ENCODE peak calls at places on chromosomes 4 and X, in five cellular contexts. C is H9, X is IMR-90, O is neuronal stem cell, P is H1. E is an unnamed sample.

GRCh38 chr4:124018383-124019317 is 622.1 kb downstream of the SPRY1 start:
- DNase-seq in C (no peak), X (peak), O (no peak), P (no peak), E (peak)

GRCh38 chr4:24195976-24196736 is 306.3 kb upstream of the PPARGC1A start:
- DNase-seq in C (no peak), X (peak), O (no peak), P (no peak), E (peak)

GRCh38 chr4:113356452-113356851 is 307.0 kb downstream of the ANK2 start:
- DNase-seq in C (no peak), X (no peak), O (no peak), P (no peak), E (no peak)

GRCh38 chr4:119016636-119017035 is 119.0 kb upstream of the MYOZ2 start:
- DNase-seq in C (no peak), X (peak), O (no peak), P (no peak), E (no peak)

GRCh38 chr4:113330200-113330599 is 280.7 kb downstream of the ANK2 start:
- DNase-seq in C (no peak), X (no peak), O (no peak), P (no peak), E (no peak)

GRCh38 chr4:72513227-72513626 is 55.8 kb downstream of the ADAMTS3 start:
- DNase-seq in C (no peak), X (no peak), O (no peak), P (no peak), E (no peak)

GRCh38 chr4:25177147-25177546 is 16.9 kb upstream of the SEPSECS start:
- DNase-seq in C (no peak), X (no peak), O (no peak), P (no peak), E (no peak)

GRCh38 chr4:24470681-24471622 is 113.4 kb downstream of the DHX15 start:
- DNase-seq in C (peak), X (peak), O (peak), P (peak), E (peak)

GRCh38 chr4:186755550-186756519 is 32.2 kb upstream of the FAT1 start:
- DNase-seq in C (no peak), X (peak), O (no peak), P (no peak), E (no peak)

GRCh38 chr4:154124539-154125255 is 335.8 kb upstream of the SFRP2 start:
- DNase-seq in C (no peak), X (peak), O (no peak), P (no peak), E (no peak)

GRCh38 chr4:40987151-40987550 is 227.2 kb downstream of the APBB2 start:
- DNase-seq in C (no peak), X (no peak), O (no peak), P (no peak), E (no peak)

GRCh38 chr4:180296036-180296599 is 1947.1 kb upstream of the TENM3 start:
- DNase-seq in C (no peak), X (no peak), O (no peak), P (no peak), E (peak)

GRCh38 chr4:8589831-8590545 is 2.6 kb upstream of the CPZ start:
- DNase-seq in C (no peak), X (peak), O (no peak), P (no peak), E (no peak)

GRCh38 chrX:103918584-103919335 is 43.7 kb upstream of the TMSB15B start:
- DNase-seq in C (peak), X (peak), O (peak), P (peak), E (peak)

GRCh38 chr4:167717495-167717894 is 374.8 kb upstream of the ANXA10 start:
- DNase-seq in C (no peak), X (no peak), O (no peak), P (no peak), E (no peak)

GRCh38 chr4:134243742-134244713 is 42.4 kb upstream of the PABPC4L start:
- DNase-seq in C (peak), X (no peak), O (no peak), P (no peak), E (no peak)

GRCh38 chr4:30269850-30270249 is 450.3 kb upstream of the PCDH7 start:
- DNase-seq in C (no peak), X (no peak), O (no peak), P (no peak), E (peak)

GRCh38 chrX:10176121-10177003 is 19.6 kb downstream of the CLCN4 start:
- DNase-seq in C (no peak), X (no peak), O (no peak), P (no peak), E (no peak)

GRCh38 chr4:158268553-158268952 is 58.3 kb downstream of the TMEM144 start:
- DNase-seq in C (no peak), X (no peak), O (no peak), P (no peak), E (no peak)

GRCh38 chr4:189200346-189200745 is 740.3 kb upstream of the FRG1 start:
- DNase-seq in C (no peak), X (no peak), O (no peak), P (no peak), E (no peak)

GRCh38 chrX:63934160-63934559 is 149.1 kb upstream of the ARHGEF9 start:
- DNase-seq in C (peak), X (no peak), O (no peak), P (no peak), E (no peak)

GRCh38 chrX:18354369-18355329 is at the start of gene SCML2:
- DNase-seq in C (peak), X (peak), O (peak), P (peak), E (peak)

GRCh38 chr4:123841431-123842121 is 445.0 kb downstream of the SPRY1 start:
- DNase-seq in C (no peak), X (no peak), O (no peak), P (no peak), E (no peak)

GRCh38 chrX:152061083-152061482 is 77.3 kb downstream of the MAGEA10 start:
- DNase-seq in C (no peak), X (no peak), O (no peak), P (no peak), E (no peak)

GRCh38 chr4:23298371-23298770 is 591.5 kb downstream of the PPARGC1A start:
- DNase-seq in C (no peak), X (no peak), O (no peak), P (no peak), E (no peak)

GRCh38 chr4:140296335-140296753 is 77.1 kb upstream of the SCOC start:
- DNase-seq in C (no peak), X (peak), O (no peak), P (no peak), E (peak)

GRCh38 chr4:2390780-2391490 is 27.5 kb downstream of the ZFYVE28 start:
- DNase-seq in C (no peak), X (no peak), O (no peak), P (no peak), E (no peak)

GRCh38 chrX:50613846-50614245 is 143.2 kb upstream of the DGKK start:
- DNase-seq in C (no peak), X (peak), O (no peak), P (no peak), E (no peak)

GRCh38 chr4:3476341-3476747 is 13.2 kb downstream of the DOK7 start:
- DNase-seq in C (no peak), X (no peak), O (no peak), P (no peak), E (no peak)

GRCh38 chr4:181688416-181688815 is 554.8 kb upstream of the TENM3 start:
- DNase-seq in C (no peak), X (peak), O (no peak), P (no peak), E (peak)

GRCh38 chrX:568341-568740 is 62.2 kb upstream of the SHOX start:
- DNase-seq in C (no peak), X (no peak), O (no peak), P (peak), E (no peak)

GRCh38 chrX:124507276-124507675 is 160.9 kb downstream of the SH2D1A start:
- DNase-seq in C (no peak), X (no peak), O (no peak), P (no peak), E (no peak)

GRCh38 chrX:143781103-143781502 is 60.6 kb upstream of the SPANXN2 start:
- DNase-seq in C (peak), X (no peak), O (no peak), P (no peak), E (peak)

GRCh38 chr4:40682298-40683101 is 52.8 kb upstream of the RBM47 start:
- DNase-seq in C (no peak), X (no peak), O (no peak), P (no peak), E (no peak)

GRCh38 chr4:17511041-17511949 is 595 bp downstream of the QDPR start:
- DNase-seq in C (peak), X (peak), O (peak), P (peak), E (peak)

GRCh38 chr4:181860157-181860556 is 383.0 kb upstream of the TENM3 start:
- DNase-seq in C (no peak), X (peak), O (no peak), P (no peak), E (no peak)

GRCh38 chr4:56732301-56732700 is 51.2 kb upstream of the HOPX start:
- DNase-seq in C (no peak), X (no peak), O (no peak), P (no peak), E (no peak)

GRCh38 chr4:41611881-41612871 is 74.2 kb downstream of the LIMCH1 start:
- DNase-seq in C (peak), X (peak), O (peak), P (no peak), E (peak)

GRCh38 chrX:110786486-110786885 is 9.1 kb downstream of the CHRDL1 start:
- DNase-seq in C (no peak), X (peak), O (no peak), P (no peak), E (no peak)

DNA sequence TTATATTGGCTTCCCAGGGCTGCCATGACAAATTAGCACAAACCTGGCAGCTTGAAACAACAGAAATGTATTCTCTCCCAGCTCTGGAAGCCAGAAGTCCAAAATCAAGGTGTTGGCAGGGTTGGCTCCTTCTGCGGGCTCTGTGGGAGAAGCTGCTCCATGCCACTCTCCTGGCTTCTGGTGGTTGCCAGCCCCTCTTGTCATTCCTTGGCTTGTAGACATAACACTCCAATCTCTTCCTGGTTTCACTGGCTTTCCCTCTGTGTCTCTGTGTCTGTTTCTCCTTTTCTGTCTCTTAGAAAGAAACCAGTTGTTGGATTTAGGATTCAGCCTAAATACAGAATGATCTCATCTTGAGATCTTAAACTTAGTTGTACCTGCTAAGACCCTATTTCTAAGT is 85.5 kb downstream of the USP46 start:
- DNase-seq in C (no peak), X (peak), O (no peak), P (no peak), E (no peak)
- H3K18ac ChIP-seq in C (no peak), X (peak), O (no peak), P (no peak), E (no peak)

DNA sequence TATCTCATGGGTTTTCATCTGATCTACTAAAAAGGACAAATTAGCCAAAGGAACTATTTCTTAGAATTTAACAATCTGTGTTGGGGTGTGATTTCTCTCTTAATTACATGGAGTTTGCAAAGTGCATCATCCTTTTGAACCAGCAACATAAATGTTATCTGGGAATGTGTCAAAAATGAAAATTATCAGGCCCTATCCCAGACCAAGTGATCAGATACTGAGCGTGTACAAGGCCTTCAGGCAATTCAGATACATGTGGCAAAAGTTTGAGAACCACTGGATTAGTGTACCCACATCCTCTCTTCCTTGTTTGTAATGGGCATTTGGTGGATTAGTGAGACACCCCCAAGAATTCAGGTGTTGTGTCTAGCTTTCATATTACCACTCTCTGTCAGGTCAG is 3.8 kb downstream of the SH3D19 start:
- DNase-seq in C (no peak), X (no peak), O (no peak), P (no peak), E (no peak)
- H2BK120ac ChIP-seq in C (no peak), X (no peak), O (no peak), P (peak), E (no peak)

DNA sequence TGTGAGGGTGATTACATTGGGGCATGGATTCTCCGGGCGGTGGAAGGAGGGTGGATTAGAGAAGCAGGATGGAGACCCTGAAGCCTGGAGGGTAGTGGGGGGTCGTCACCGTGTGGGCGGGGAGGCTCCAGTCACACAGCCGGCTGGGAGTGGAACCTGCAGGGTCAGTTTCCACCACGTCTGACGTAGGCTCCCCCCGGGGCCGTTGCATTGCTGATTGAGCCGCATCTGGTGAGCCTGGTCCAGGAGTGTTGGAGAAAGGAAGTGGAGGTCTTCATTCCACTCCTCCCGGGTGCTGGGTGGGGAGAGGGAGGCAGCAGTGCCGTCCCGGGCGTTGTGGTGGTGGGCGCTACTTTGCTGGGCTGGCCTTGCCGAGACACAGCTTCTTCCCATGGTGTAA is 28.1 kb downstream of the TBC1D14 start:
- DNase-seq in C (no peak), X (no peak), O (no peak), P (no peak), E (no peak)
- H3K23ac ChIP-seq in C (no peak), X (no peak), O (peak), P (no peak), E (no peak)

GRCh38 chr4:128388352-128388630 is 100.7 kb upstream of the PGRMC2 start:
- DNase-seq in C (no peak), X (no peak), O (no peak), P (no peak), E (peak)
- H3K18ac ChIP-seq in C (no peak), X (peak), O (no peak), P (no peak), E (no peak)

GRCh38 chr4:37535872-37536271 is 150.3 kb downstream of the RELL1 start:
- DNase-seq in C (no peak), X (no peak), O (no peak), P (no peak), E (no peak)

GRCh38 chr4:37533286-37534033 is 152.7 kb downstream of the RELL1 start:
- DNase-seq in C (no peak), X (no peak), O (no peak), P (no peak), E (no peak)

GRCh38 chr4:37528161-37528560 is 158.0 kb downstream of the RELL1 start:
- DNase-seq in C (no peak), X (no peak), O (no peak), P (no peak), E (no peak)

GRCh38 chr4:37531156-37531555 is 155.0 kb downstream of the RELL1 start:
- DNase-seq in C (no peak), X (no peak), O (no peak), P (no peak), E (no peak)

DNA sequence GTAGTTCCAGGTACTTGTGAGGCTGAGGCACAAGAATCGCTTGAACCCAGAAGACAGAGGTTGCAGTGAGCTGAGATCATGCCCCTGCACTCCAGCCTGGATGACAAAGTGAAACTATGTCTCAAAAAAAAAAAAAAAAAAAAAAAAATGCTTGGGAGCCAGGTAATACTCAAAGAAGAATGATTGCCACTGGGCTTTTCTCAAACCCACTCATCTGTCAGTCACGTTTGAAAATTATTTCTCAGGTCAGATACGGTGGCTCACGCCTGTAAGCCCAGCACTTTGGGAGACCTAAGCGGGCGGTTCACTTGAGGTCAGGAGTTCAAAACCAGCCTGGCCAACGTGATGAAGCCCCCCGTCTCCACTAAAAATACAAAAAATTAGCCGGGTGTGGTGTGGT is 155.7 kb downstream of the RELL1 start:
- DNase-seq in C (no peak), X (no peak), O (no peak), P (no peak), E (no peak)
- H2BK120ac ChIP-seq in C (no peak), X (no peak), O (no peak), P (no peak), E (no peak)

DNA sequence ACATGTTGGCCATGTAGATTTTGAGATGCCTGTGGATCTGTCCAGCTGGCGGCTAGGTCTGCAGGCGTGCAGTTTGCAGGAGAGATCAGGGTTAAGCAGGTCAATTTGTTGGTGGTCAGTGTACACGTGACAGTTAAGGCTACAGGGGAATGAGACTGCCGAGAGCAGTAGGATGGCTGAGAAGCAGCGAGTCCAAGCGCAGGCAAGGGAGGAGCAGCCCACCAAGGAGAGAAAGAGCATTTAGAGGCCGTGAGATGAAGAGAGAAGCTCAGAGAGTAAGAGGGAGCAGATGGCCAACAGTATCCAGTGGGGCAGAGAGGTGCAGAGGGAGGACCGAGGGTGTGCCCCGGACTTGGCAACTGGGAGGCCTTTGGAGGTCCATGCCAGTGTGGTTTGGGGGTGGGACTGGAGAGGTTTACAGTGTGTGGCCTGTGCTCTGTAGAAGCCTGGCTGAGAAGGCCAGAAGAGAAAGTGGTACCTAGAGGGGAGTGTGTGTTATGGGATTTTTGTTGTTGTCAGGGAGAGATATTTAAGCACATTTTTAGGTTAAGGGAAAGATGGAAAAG is 18.4 kb downstream of the SNX25 start:
- DNase-seq in C (no peak), X (no peak), O (no peak), P (peak), E (no peak)
- H3K23ac ChIP-seq in C (no peak), X (no peak), O (no peak), P (no peak), E (peak)

GRCh38 chr4:183130328-183131155 is 31.5 kb downstream of the WWC2 start:
- DNase-seq in C (no peak), X (peak), O (no peak), P (no peak), E (no peak)
- H3K18ac ChIP-seq in C (no peak), X (no peak), O (no peak), P (no peak), E (no peak)

GRCh38 chr4:174406416-174406815 is 115.9 kb downstream of the HPGD start:
- DNase-seq in C (no peak), X (no peak), O (no peak), P (no peak), E (no peak)

GRCh38 chr4:174403177-174403543 is 119.1 kb downstream of the HPGD start:
- DNase-seq in C (no peak), X (no peak), O (no peak), P (no peak), E (no peak)

GRCh38 chr4:174405923-174406322 is 116.4 kb downstream of the HPGD start:
- DNase-seq in C (no peak), X (no peak), O (no peak), P (no peak), E (no peak)

GRCh38 chr4:174404677-174405076 is 117.6 kb downstream of the HPGD start:
- DNase-seq in C (no peak), X (no peak), O (no peak), P (no peak), E (no peak)

GRCh38 chr4:174408841-174409552 is 113.3 kb downstream of the HPGD start:
- DNase-seq in C (no peak), X (no peak), O (no peak), P (no peak), E (no peak)
- H2BK120ac ChIP-seq in C (no peak), X (no peak), O (no peak), P (no peak), E (no peak)

GRCh38 chr4:11488657-11489448 is 60.2 kb upstream of the HS3ST1 start:
- DNase-seq in C (no peak), X (no peak), O (no peak), P (no peak), E (peak)

GRCh38 chr4:11485926-11486325 is 57.2 kb upstream of the HS3ST1 start:
- DNase-seq in C (no peak), X (no peak), O (no peak), P (no peak), E (no peak)

GRCh38 chr4:11489449-11490083 is 60.9 kb upstream of the HS3ST1 start:
- DNase-seq in C (no peak), X (no peak), O (no peak), P (no peak), E (no peak)

GRCh38 chr4:11487876-11488545 is 59.3 kb upstream of the HS3ST1 start:
- DNase-seq in C (no peak), X (no peak), O (no peak), P (no peak), E (no peak)

DNA sequence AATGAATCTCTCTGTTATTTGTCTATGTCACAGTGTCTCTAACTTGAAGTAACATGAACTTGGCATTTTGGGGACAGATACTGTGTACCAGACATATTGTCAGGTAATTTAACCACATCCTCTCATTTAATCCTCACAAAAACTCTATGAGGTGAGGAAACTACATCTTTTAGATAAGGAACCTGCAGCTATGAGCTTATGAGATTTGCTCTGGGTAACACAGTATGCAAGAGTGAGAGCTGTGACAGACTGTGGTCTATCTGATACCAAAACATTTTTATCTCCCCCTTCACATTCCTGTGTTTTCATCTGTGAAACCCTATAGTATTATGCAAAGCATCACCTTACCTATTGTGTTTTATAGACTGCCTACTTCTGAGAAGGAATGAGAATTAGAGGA is 58.4 kb upstream of the HS3ST1 start:
- DNase-seq in C (no peak), X (no peak), O (no peak), P (no peak), E (peak)
- H3K23ac ChIP-seq in C (no peak), X (no peak), O (no peak), P (no peak), E (no peak)

GRCh38 chrX:47560831-47561652 is at the start of gene ARAF:
- DNase-seq in C (peak), X (peak), O (peak), P (peak), E (peak)
- H3K18ac ChIP-seq in C (peak), X (peak), O (peak), P (peak), E (peak)